ENCODE peak calls at places on chromosomes 1 and 21, in five cellular contexts. One of them, this sample, is unnamed.

GRCh38 chr1:209688746-209689234 is 13.6 kb downstream of the G0S2 start:
- DNase-seq in colonic mucosa: no peak
- DNase-seq in naive thymus-derived CD4-positive, alpha-beta T cell: no peak
- DNase-seq in fibroblast of lung: peak
- DNase-seq in HAP-1: no peak
- DNase-seq in this sample: no peak

GRCh38 chr1:161174911-161175310 is 2.4 kb downstream of the B4GALT3 start:
- DNase-seq in fibroblast of lung: no peak
- DNase-seq in colonic mucosa: no peak
- DNase-seq in HAP-1: no peak
- DNase-seq in naive thymus-derived CD4-positive, alpha-beta T cell: no peak
- DNase-seq in this sample: no peak

GRCh38 chr1:176193023-176193422 is 14.1 kb downstream of the COP1 start:
- DNase-seq in fibroblast of lung: no peak
- DNase-seq in naive thymus-derived CD4-positive, alpha-beta T cell: no peak
- DNase-seq in HAP-1: no peak
- DNase-seq in colonic mucosa: no peak
- DNase-seq in this sample: no peak

GRCh38 chr1:46083579-46083978 is 48.9 kb downstream of the PIK3R3 start:
- DNase-seq in fibroblast of lung: no peak
- DNase-seq in colonic mucosa: no peak
- DNase-seq in HAP-1: no peak
- DNase-seq in naive thymus-derived CD4-positive, alpha-beta T cell: no peak
- DNase-seq in this sample: no peak

GRCh38 chr1:63973005-63973419 is 199.2 kb downstream of the ROR1 start:
- DNase-seq in naive thymus-derived CD4-positive, alpha-beta T cell: no peak
- DNase-seq in HAP-1: no peak
- DNase-seq in fibroblast of lung: no peak
- DNase-seq in colonic mucosa: no peak
- DNase-seq in this sample: no peak

GRCh38 chr1:109783436-109783835 is 19.7 kb upstream of the EPS8L3 start:
- DNase-seq in HAP-1: no peak
- DNase-seq in colonic mucosa: no peak
- DNase-seq in fibroblast of lung: peak
- DNase-seq in naive thymus-derived CD4-positive, alpha-beta T cell: no peak
- DNase-seq in this sample: no peak

GRCh38 chr21:44345495-44345894 is 6.3 kb upstream of the CFAP410 start:
- DNase-seq in colonic mucosa: no peak
- DNase-seq in naive thymus-derived CD4-positive, alpha-beta T cell: no peak
- DNase-seq in fibroblast of lung: no peak
- DNase-seq in HAP-1: no peak
- DNase-seq in this sample: no peak

GRCh38 chr1:46302091-46303037 is 1.1 kb downstream of the LRRC41 start:
- DNase-seq in naive thymus-derived CD4-positive, alpha-beta T cell: peak
- DNase-seq in fibroblast of lung: peak
- DNase-seq in colonic mucosa: peak
- DNase-seq in HAP-1: peak
- DNase-seq in this sample: no peak

GRCh38 chr1:27235827-27236226 is 1.4 kb downstream of the WDTC1 start:
- DNase-seq in colonic mucosa: no peak
- DNase-seq in naive thymus-derived CD4-positive, alpha-beta T cell: no peak
- DNase-seq in HAP-1: no peak
- DNase-seq in fibroblast of lung: peak
- DNase-seq in this sample: no peak

GRCh38 chr1:204377800-204378608 is 18.3 kb upstream of the PLEKHA6 start:
- DNase-seq in fibroblast of lung: no peak
- DNase-seq in colonic mucosa: peak
- DNase-seq in HAP-1: peak
- DNase-seq in naive thymus-derived CD4-positive, alpha-beta T cell: peak
- DNase-seq in this sample: no peak

GRCh38 chr1:11615109-11615508 is 39.1 kb downstream of the FBXO2 start:
- DNase-seq in naive thymus-derived CD4-positive, alpha-beta T cell: no peak
- DNase-seq in HAP-1: no peak
- DNase-seq in colonic mucosa: no peak
- DNase-seq in fibroblast of lung: no peak
- DNase-seq in this sample: no peak

GRCh38 chr1:222928212-222928611 is 113.4 kb downstream of the DISP1 start:
- DNase-seq in naive thymus-derived CD4-positive, alpha-beta T cell: no peak
- DNase-seq in fibroblast of lung: peak
- DNase-seq in colonic mucosa: peak
- DNase-seq in HAP-1: peak
- DNase-seq in this sample: no peak

GRCh38 chr1:164092603-164093353 is 466.2 kb upstream of the PBX1 start:
- DNase-seq in HAP-1: peak
- DNase-seq in fibroblast of lung: peak
- DNase-seq in colonic mucosa: peak
- DNase-seq in naive thymus-derived CD4-positive, alpha-beta T cell: no peak
- DNase-seq in this sample: no peak

GRCh38 chr1:91601554-91602322 is 101.1 kb downstream of the CDC7 start:
- DNase-seq in fibroblast of lung: no peak
- DNase-seq in naive thymus-derived CD4-positive, alpha-beta T cell: no peak
- DNase-seq in colonic mucosa: no peak
- DNase-seq in HAP-1: no peak
- DNase-seq in this sample: no peak

GRCh38 chr1:213783273-213783672 is 204.5 kb upstream of the PROX1 start:
- DNase-seq in colonic mucosa: no peak
- DNase-seq in HAP-1: no peak
- DNase-seq in naive thymus-derived CD4-positive, alpha-beta T cell: no peak
- DNase-seq in fibroblast of lung: no peak
- DNase-seq in this sample: no peak

GRCh38 chr1:94100785-94101612 is 19.9 kb downstream of the ABCA4 start:
- DNase-seq in naive thymus-derived CD4-positive, alpha-beta T cell: no peak
- DNase-seq in HAP-1: no peak
- DNase-seq in fibroblast of lung: no peak
- DNase-seq in colonic mucosa: no peak
- DNase-seq in this sample: no peak

GRCh38 chr1:32501865-32502264 is 37.0 kb downstream of the ZBTB8B start:
- DNase-seq in fibroblast of lung: no peak
- DNase-seq in colonic mucosa: no peak
- DNase-seq in naive thymus-derived CD4-positive, alpha-beta T cell: no peak
- DNase-seq in HAP-1: no peak
- DNase-seq in this sample: no peak

GRCh38 chr1:26318338-26319064 is 743 bp downstream of the CD52 start:
- DNase-seq in colonic mucosa: no peak
- DNase-seq in naive thymus-derived CD4-positive, alpha-beta T cell: no peak
- DNase-seq in fibroblast of lung: no peak
- DNase-seq in HAP-1: no peak
- DNase-seq in this sample: no peak

GRCh38 chr1:47779613-47780012 is 217.6 kb downstream of the TRABD2B start:
- DNase-seq in fibroblast of lung: no peak
- DNase-seq in colonic mucosa: no peak
- DNase-seq in naive thymus-derived CD4-positive, alpha-beta T cell: no peak
- DNase-seq in HAP-1: no peak
- DNase-seq in this sample: no peak

GRCh38 chr21:26389971-26390641 is 183.0 kb downstream of the CYYR1 start:
- DNase-seq in naive thymus-derived CD4-positive, alpha-beta T cell: no peak
- DNase-seq in colonic mucosa: no peak
- DNase-seq in HAP-1: no peak
- DNase-seq in fibroblast of lung: peak
- DNase-seq in this sample: no peak

GRCh38 chr1:167057297-167057688 is 32.9 kb downstream of the GPA33 start:
- DNase-seq in naive thymus-derived CD4-positive, alpha-beta T cell: no peak
- DNase-seq in HAP-1: peak
- DNase-seq in fibroblast of lung: peak
- DNase-seq in colonic mucosa: no peak
- DNase-seq in this sample: no peak

GRCh38 chr1:18575620-18576019 is 55.0 kb upstream of the PAX7 start:
- DNase-seq in fibroblast of lung: no peak
- DNase-seq in HAP-1: peak
- DNase-seq in naive thymus-derived CD4-positive, alpha-beta T cell: no peak
- DNase-seq in colonic mucosa: peak
- DNase-seq in this sample: no peak

GRCh38 chr1:234683856-234684632 is 74.1 kb upstream of the IRF2BP2 start:
- DNase-seq in fibroblast of lung: peak
- DNase-seq in HAP-1: peak
- DNase-seq in colonic mucosa: peak
- DNase-seq in naive thymus-derived CD4-positive, alpha-beta T cell: no peak
- DNase-seq in this sample: peak

GRCh38 chr1:21349693-21350092 is 59.4 kb upstream of the ECE1 start:
- DNase-seq in fibroblast of lung: no peak
- DNase-seq in HAP-1: no peak
- DNase-seq in naive thymus-derived CD4-positive, alpha-beta T cell: no peak
- DNase-seq in colonic mucosa: no peak
- DNase-seq in this sample: no peak

GRCh38 chr21:33078907-33079582 is 9.1 kb downstream of the OLIG1 start:
- DNase-seq in fibroblast of lung: peak
- DNase-seq in naive thymus-derived CD4-positive, alpha-beta T cell: no peak
- DNase-seq in colonic mucosa: no peak
- DNase-seq in HAP-1: no peak
- DNase-seq in this sample: no peak

GRCh38 chr1:153984125-153984899 is 1.8 kb downstream of the RAB13 start:
- DNase-seq in naive thymus-derived CD4-positive, alpha-beta T cell: no peak
- DNase-seq in colonic mucosa: no peak
- DNase-seq in fibroblast of lung: no peak
- DNase-seq in HAP-1: no peak
- DNase-seq in this sample: no peak

DNA sequence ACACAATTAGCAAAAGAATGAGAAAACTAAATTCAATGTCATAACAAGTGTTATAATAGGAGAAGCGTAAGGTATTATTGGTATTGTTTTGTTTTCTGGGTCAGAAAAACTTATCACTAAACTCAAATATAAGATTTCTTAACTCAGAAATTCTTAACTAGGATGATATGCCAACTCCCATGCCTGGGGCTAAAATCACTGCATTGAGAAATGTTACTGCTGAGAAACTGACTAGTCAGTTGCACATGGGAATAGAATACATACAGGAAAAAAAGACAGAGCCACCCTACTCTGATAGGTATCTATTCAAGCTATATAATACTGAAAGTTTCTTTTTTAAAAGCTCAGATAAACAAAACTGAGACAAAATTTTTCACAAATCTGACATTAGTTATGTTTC is 56.3 kb downstream of the PRPF38A start:
- DNase-seq in fibroblast of lung: no peak
- DNase-seq in colonic mucosa: no peak
- DNase-seq in HAP-1: no peak
- DNase-seq in naive thymus-derived CD4-positive, alpha-beta T cell: no peak
- DNase-seq in this sample: no peak
- H3K4me3 ChIP-seq in fibroblast of lung: no peak
- H3K4me3 ChIP-seq in colonic mucosa: no peak
- H3K4me3 ChIP-seq in HAP-1: no peak
- H3K4me3 ChIP-seq in naive thymus-derived CD4-positive, alpha-beta T cell: no peak
- H3K4me3 ChIP-seq in this sample: no peak

GRCh38 chr1:172360511-172360910 is 60.0 kb upstream of the C1orf105 start:
- DNase-seq in fibroblast of lung: no peak
- DNase-seq in colonic mucosa: peak
- DNase-seq in HAP-1: peak
- DNase-seq in naive thymus-derived CD4-positive, alpha-beta T cell: no peak
- DNase-seq in this sample: no peak
- H3K4me3 ChIP-seq in fibroblast of lung: no peak
- H3K4me3 ChIP-seq in colonic mucosa: no peak
- H3K4me3 ChIP-seq in HAP-1: no peak
- H3K4me3 ChIP-seq in naive thymus-derived CD4-positive, alpha-beta T cell: no peak
- H3K4me3 ChIP-seq in this sample: no peak

GRCh38 chr21:34935452-34935851 is 113.7 kb downstream of the RUNX1 start:
- DNase-seq in colonic mucosa: no peak
- DNase-seq in HAP-1: no peak
- DNase-seq in naive thymus-derived CD4-positive, alpha-beta T cell: no peak
- DNase-seq in fibroblast of lung: no peak
- DNase-seq in this sample: no peak

GRCh38 chr21:34934350-34934749 is 114.8 kb downstream of the RUNX1 start:
- DNase-seq in HAP-1: no peak
- DNase-seq in naive thymus-derived CD4-positive, alpha-beta T cell: no peak
- DNase-seq in fibroblast of lung: no peak
- DNase-seq in colonic mucosa: no peak
- DNase-seq in this sample: no peak

GRCh38 chr21:34932233-34932632 is 116.9 kb downstream of the RUNX1 start:
- DNase-seq in colonic mucosa: no peak
- DNase-seq in naive thymus-derived CD4-positive, alpha-beta T cell: no peak
- DNase-seq in HAP-1: no peak
- DNase-seq in fibroblast of lung: no peak
- DNase-seq in this sample: no peak

GRCh38 chr21:34935868-34936267 is 113.2 kb downstream of the RUNX1 start:
- DNase-seq in colonic mucosa: no peak
- DNase-seq in fibroblast of lung: no peak
- DNase-seq in HAP-1: no peak
- DNase-seq in naive thymus-derived CD4-positive, alpha-beta T cell: no peak
- DNase-seq in this sample: no peak

DNA sequence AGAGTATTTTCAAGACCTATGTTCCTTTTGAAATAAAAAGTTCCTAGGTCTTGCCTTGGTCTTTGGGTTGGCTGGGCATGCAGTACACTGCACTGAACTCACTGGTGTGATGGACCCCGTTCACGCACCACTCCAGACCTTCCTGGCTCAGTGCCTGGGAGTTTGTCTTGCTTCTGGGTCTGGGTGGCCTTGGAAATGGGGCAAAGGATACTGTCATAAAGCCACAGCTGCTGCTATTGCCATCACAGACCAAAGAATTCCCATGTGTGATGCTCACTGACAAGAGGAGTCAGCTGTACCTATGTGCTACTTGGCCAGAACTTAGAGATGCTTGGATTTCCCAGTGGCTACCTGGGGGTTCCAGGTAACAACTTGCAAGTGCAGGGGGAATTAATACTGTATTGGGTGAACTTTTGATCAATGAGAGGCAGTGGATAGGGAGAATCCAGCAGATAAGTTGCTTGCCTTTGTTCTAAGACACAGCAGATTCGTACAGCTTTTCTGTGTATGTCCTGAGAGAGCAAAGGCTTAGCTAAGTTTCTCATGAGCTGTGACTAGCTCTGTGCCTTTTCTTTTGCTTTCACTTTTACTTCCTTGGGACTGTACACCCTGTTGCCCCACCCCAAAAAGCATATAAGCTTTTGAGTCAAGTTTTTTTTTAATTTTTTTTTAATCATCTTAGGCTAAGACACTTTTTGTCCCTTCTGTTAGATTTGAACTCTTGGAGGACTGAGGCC is 115.3 kb downstream of the RUNX1 start:
- DNase-seq in fibroblast of lung: no peak
- DNase-seq in colonic mucosa: no peak
- DNase-seq in HAP-1: no peak
- DNase-seq in naive thymus-derived CD4-positive, alpha-beta T cell: peak
- DNase-seq in this sample: no peak
- H3K4me3 ChIP-seq in fibroblast of lung: no peak
- H3K4me3 ChIP-seq in colonic mucosa: no peak
- H3K4me3 ChIP-seq in HAP-1: no peak
- H3K4me3 ChIP-seq in naive thymus-derived CD4-positive, alpha-beta T cell: peak
- H3K4me3 ChIP-seq in this sample: no peak

DNA sequence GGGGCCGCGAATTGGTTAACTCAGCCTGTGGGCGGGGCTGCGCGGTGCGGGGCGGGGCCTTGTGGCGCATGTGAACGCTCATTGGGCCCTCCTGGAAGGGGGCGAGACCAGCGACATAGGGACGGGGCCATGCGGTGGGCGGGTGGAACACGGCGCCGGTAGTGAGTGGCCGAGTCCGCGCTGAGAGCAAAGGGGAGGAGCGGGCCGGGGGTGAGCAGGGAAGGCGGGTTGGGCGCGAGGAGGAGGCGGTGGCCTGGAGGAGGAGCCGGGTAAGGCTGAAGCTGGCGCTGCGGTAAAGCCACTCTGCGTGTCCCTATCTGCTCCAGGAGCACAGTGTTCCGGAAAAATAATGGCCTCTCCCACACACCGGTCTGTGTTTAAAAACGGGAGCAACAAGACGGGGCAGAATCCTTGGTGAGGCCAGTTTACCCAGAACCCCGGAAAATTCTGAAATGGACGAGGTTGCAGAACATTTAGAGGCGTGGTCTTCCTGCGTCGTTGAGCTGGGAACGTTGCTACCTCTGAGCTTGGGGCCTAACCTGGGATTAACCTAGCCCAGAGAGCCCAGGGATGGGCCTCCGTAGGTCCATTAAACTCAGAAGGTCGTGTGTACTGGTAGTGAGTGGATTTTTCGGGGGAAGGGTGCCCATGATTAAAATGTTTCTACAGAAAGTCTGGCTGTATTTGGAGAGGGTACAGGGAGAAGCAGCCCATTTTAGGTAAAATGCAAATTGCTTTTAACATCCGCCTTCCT is 533 bp upstream of the CTNNBIP1 start:
- DNase-seq in colonic mucosa: peak
- DNase-seq in fibroblast of lung: peak
- DNase-seq in naive thymus-derived CD4-positive, alpha-beta T cell: peak
- DNase-seq in HAP-1: peak
- DNase-seq in this sample: peak
- H3K4me3 ChIP-seq in colonic mucosa: peak
- H3K4me3 ChIP-seq in fibroblast of lung: peak
- H3K4me3 ChIP-seq in naive thymus-derived CD4-positive, alpha-beta T cell: peak
- H3K4me3 ChIP-seq in HAP-1: peak
- H3K4me3 ChIP-seq in this sample: peak